ENCODE peak calls at places on chromosome 3, in four cellular contexts. Y is bronchial epithelial cell, U is cardiac muscle cell, A is AG09309. V is an unnamed sample.

GRCh38 chr3:177674186-177674585 is 476.9 kb upstream of the TBL1XR1 start:
- DNase-seq in Y (no peak), U (no peak), A (no peak), V (no peak)

GRCh38 chr3:142977399-142977728 is 13.9 kb upstream of the PAQR9 start:
- DNase-seq in Y (peak), U (no peak), A (no peak), V (no peak)

GRCh38 chr3:138944842-138945645 is 1.9 kb downstream of the FOXL2 start:
- DNase-seq in Y (no peak), U (peak), A (no peak), V (peak)

GRCh38 chr3:7000501-7000900 is 139.6 kb downstream of the GRM7 start:
- DNase-seq in Y (no peak), U (no peak), A (no peak), V (no peak)

GRCh38 chr3:162742159-162742717 is 1245.6 kb downstream of the OTOL1 start:
- DNase-seq in Y (no peak), U (no peak), A (peak), V (no peak)

GRCh38 chr3:177367783-177368182 is 170.5 kb upstream of the TBL1XR1 start:
- DNase-seq in Y (no peak), U (no peak), A (no peak), V (no peak)

GRCh38 chr3:171770689-171771620 is 39.3 kb downstream of the PLD1 start:
- DNase-seq in Y (peak), U (peak), A (peak), V (no peak)

GRCh38 chr3:101167341-101167740 is 153.0 kb downstream of the IMPG2 start:
- DNase-seq in Y (no peak), U (no peak), A (no peak), V (no peak)

GRCh38 chr3:151916781-151917180 is 43.3 kb downstream of the SUCNR1 start:
- DNase-seq in Y (no peak), U (peak), A (no peak), V (no peak)

GRCh38 chr3:65678480-65678879 is 360.2 kb downstream of the MAGI1 start:
- DNase-seq in Y (no peak), U (no peak), A (no peak), V (no peak)

GRCh38 chr3:10090181-10090580 is 17.9 kb downstream of the FANCD2OS start:
- DNase-seq in Y (no peak), U (no peak), A (no peak), V (no peak)

GRCh38 chr3:81744366-81744765 is 17.1 kb downstream of the GBE1 start:
- DNase-seq in Y (peak), U (peak), A (peak), V (no peak)

GRCh38 chr3:25426408-25426807 is 1.7 kb upstream of the RARB start:
- DNase-seq in Y (peak), U (peak), A (no peak), V (no peak)

GRCh38 chr3:194633349-194634004 is at the start of gene TMEM44:
- DNase-seq in Y (peak), U (peak), A (no peak), V (peak)

GRCh38 chr3:57646723-57647122 is 46.2 kb downstream of the DENND6A start:
- DNase-seq in Y (peak), U (peak), A (peak), V (no peak)
- TF ChIP-seq CTCF in Y (peak), U (peak), A (peak), V (no peak)

GRCh38 chr3:11850003-11850402 is 3.3 kb upstream of the TAMM41 start:
- DNase-seq in Y (no peak), U (no peak), A (no peak), V (no peak)

GRCh38 chr3:11845661-11846060 is 1.0 kb downstream of the TAMM41 start:
- DNase-seq in Y (no peak), U (no peak), A (no peak), V (peak)

GRCh38 chr3:11846281-11847034 is at the start of gene TAMM41:
- DNase-seq in Y (peak), U (peak), A (peak), V (peak)

GRCh38 chr3:11847035-11847394 is 330 bp upstream of the TAMM41 start:
- DNase-seq in Y (no peak), U (no peak), A (no peak), V (no peak)

DNA sequence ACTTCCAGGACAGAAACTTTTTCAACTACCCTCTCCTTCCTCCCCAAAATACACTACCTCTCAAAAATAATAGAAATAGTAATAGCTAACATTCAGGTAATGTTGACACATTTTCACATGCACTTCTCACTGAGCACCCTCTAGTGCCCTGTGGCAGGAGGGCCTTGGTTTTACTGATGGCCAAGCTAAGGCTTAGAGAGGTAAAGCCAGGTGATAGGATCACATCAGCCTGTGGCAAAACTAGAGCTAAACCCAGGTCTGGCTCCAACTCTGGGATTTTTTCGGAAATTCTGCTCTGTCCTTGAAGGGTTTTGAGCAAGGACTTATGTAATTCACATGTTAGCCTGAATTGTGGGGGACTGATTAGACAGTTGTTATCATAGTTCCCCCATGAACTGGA is 922 bp upstream of the TAMM41 start:
- DNase-seq in Y (no peak), U (no peak), A (no peak), V (peak)
- TF ChIP-seq CTCF in Y (no peak), U (no peak), A (no peak), V (no peak)

GRCh38 chr3:129829640-129830039 is 63.9 kb downstream of the TMCC1 start:
- DNase-seq in Y (peak), U (peak), A (peak), V (peak)
- TF ChIP-seq CTCF in Y (peak), U (peak), A (peak), V (peak)

DNA sequence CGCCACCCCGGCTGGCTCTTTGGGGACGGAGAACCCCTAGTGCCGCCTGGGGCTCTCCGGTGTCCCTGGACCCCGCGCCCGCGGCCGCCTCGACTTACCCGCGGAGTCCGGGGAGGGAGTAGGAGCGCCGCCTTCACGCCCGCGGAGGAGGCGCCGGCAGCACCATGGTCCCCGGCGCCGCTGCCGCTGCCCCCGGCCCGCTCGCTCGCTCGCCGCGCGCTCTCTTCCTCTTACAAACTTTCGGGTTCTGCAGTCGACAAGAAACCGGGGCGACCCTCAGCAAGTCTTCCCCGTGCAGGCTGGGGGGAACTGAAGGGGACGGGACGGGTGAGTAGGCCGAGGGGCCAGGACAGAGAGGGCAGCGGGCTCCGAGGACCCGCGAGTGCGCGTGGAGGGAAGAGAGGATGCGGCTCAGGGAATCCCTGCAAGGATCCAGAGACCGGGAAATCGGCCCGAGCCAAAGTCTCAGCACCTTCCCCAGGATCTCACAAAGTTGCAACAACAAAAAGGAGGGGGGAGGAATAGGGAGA is 2.0 kb downstream of the FOXP1 start:
- DNase-seq in Y (no peak), U (peak), A (no peak), V (peak)
- TF ChIP-seq CTCF in Y (no peak), U (no peak), A (no peak), V (no peak)

GRCh38 chr3:159652452-159652851 is 336.2 kb upstream of the IL12A start:
- DNase-seq in Y (no peak), U (no peak), A (no peak), V (no peak)
- TF ChIP-seq CTCF in Y (no peak), U (no peak), A (no peak), V (no peak)

GRCh38 chr3:147945968-147946519 is 536.9 kb downstream of the ZIC1 start:
- DNase-seq in Y (peak), U (peak), A (peak), V (no peak)
- TF ChIP-seq CTCF in Y (peak), U (peak), A (peak), V (no peak)

GRCh38 chr3:48847053-48847585 is 555 bp downstream of the PRKAR2A start:
- DNase-seq in Y (peak), U (peak), A (no peak), V (peak)

GRCh38 chr3:48851407-48851806 is 3.7 kb upstream of the PRKAR2A start:
- DNase-seq in Y (no peak), U (peak), A (no peak), V (no peak)

GRCh38 chr3:48848816-48849515 is 1.3 kb upstream of the PRKAR2A start:
- DNase-seq in Y (no peak), U (no peak), A (no peak), V (no peak)

GRCh38 chr3:48845170-48845569 is 2.5 kb downstream of the PRKAR2A start:
- DNase-seq in Y (no peak), U (peak), A (no peak), V (no peak)

GRCh38 chr3:48847586-48848423 is at the start of gene PRKAR2A:
- DNase-seq in Y (peak), U (peak), A (peak), V (peak)
- TF ChIP-seq CTCF in Y (no peak), U (no peak), A (no peak), V (no peak)

DNA sequence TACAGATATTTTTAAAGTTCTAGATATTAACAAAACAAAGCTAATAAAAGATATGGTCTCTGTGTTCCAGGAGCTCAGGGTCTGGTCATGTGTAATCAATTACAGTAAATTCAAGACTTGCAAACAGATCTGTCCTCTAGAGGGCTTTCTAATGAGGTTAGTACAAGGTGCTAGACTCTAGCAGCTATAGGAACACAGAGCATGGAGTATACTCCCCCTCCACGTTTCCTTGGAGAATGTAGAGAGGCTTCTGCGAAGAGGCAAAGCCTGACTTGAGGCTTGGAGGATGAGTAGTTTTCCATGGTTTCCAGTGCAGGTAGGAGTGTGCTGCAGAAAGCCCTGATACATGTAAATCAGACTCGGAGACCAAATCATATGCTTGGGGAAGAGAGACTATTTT is 32.7 kb upstream of the DLG1 start:
- DNase-seq in Y (peak), U (no peak), A (no peak), V (no peak)
- TF ChIP-seq CTCF in Y (peak), U (peak), A (peak), V (no peak)

DNA sequence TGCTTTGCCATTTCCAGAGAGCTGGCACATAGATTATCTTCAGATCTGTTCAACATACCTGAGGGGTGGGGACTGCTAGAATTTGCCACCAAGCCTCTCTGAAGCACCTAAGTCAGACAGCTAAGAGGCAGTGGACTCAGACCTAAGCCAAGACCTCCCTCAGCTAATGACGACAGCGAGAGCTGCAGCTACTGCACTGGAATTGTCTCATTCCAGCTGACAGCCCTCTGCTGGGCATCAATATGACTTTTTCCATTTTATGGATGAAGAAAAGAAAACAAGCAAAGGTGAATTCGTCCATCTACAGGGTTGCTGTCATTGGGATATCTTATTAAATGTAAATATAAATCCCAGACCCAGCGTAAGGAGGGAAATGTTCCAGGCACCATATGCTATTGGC is 85.3 kb upstream of the LRTM1 start:
- DNase-seq in Y (no peak), U (no peak), A (no peak), V (no peak)
- TF ChIP-seq CTCF in Y (no peak), U (peak), A (peak), V (no peak)